ENCODE peak calls at places on chromosomes 1 and 21, in five cellular contexts. J is SJCRH30, U is cardiac muscle cell, A is heart left ventricle, V is sigmoid colon. F is an unnamed sample.

GRCh38 chr1:38221006-38221649 is 174.5 kb upstream of the POU3F1 start:
- DNase-seq in J (peak; percentile 31), U (peak; percentile 27), A (no peak), V (no peak), F (no peak)

GRCh38 chr1:157978547-157979403 is 14.7 kb upstream of the KIRREL1 start:
- DNase-seq in J (no peak), U (peak; percentile 23), A (peak; percentile 53), V (no peak), F (peak; percentile 31)

GRCh38 chr1:84164567-84165021 is 20.5 kb downstream of the PRKACB start:
- DNase-seq in J (no peak), U (peak; percentile 43), A (no peak), V (no peak), F (no peak)

GRCh38 chr1:96309783-96310182 is 411.8 kb upstream of the PTBP2 start:
- DNase-seq in J (no peak), U (peak; percentile 83), A (no peak), V (no peak), F (no peak)

GRCh38 chr1:18922319-18922726 is 20.0 kb upstream of the ALDH4A1 start:
- DNase-seq in J (peak; percentile 90), U (peak; percentile 94), A (peak; percentile 90), V (peak; percentile 97), F (peak; percentile 78)

GRCh38 chr1:224766266-224766665 is 150.1 kb downstream of the CNIH3 start:
- DNase-seq in J (no peak), U (no peak), A (no peak), V (no peak), F (no peak)

GRCh38 chr1:15951341-15952153 is 24.4 kb downstream of the ZBTB17 start:
- DNase-seq in J (peak; percentile 85), U (no peak), A (no peak), V (peak; percentile 66), F (no peak)

GRCh38 chr1:178645157-178645825 is 79.8 kb upstream of the RALGPS2 start:
- DNase-seq in J (peak; percentile 93), U (no peak), A (no peak), V (no peak), F (no peak)

GRCh38 chr1:3413975-3414710 is 40.3 kb upstream of the ARHGEF16 start:
- DNase-seq in J (no peak), U (no peak), A (no peak), V (no peak), F (no peak)

GRCh38 chr1:3440282-3440681 is 14.2 kb upstream of the ARHGEF16 start:
- DNase-seq in J (no peak), U (no peak), A (no peak), V (no peak), F (peak; percentile 6)

GRCh38 chr21:45869121-45870007 is 112.2 kb upstream of the COL6A1 start:
- DNase-seq in J (no peak), U (peak; percentile 55), A (no peak), V (peak; percentile 53), F (no peak)

GRCh38 chr1:30863955-30864604 is 44.5 kb downstream of the SDC3 start:
- DNase-seq in J (no peak), U (no peak), A (no peak), V (no peak), F (no peak)

GRCh38 chr1:238370600-238370999 is 479.9 kb upstream of the ZP4 start:
- DNase-seq in J (no peak), U (no peak), A (no peak), V (no peak), F (no peak)

GRCh38 chr1:112937070-112937469 is 18.9 kb downstream of the SLC16A1 start:
- DNase-seq in J (no peak), U (peak; percentile 35), A (no peak), V (no peak), F (no peak)

GRCh38 chr1:61921435-61921834 is 179.2 kb downstream of the PATJ start:
- DNase-seq in J (peak; percentile 19), U (no peak), A (no peak), V (no peak), F (no peak)

GRCh38 chr1:117672756-117673155 is 66.9 kb downstream of the TENT5C start:
- DNase-seq in J (no peak), U (no peak), A (peak; percentile 81), V (no peak), F (peak; percentile 48)

GRCh38 chr1:42306977-42307376 is 28.1 kb downstream of the FOXJ3 start:
- DNase-seq in J (no peak), U (no peak), A (no peak), V (no peak), F (no peak)

GRCh38 chr1:204571631-204572030 is 55.4 kb downstream of the MDM4 start:
- DNase-seq in J (no peak), U (no peak), A (no peak), V (no peak), F (no peak)

GRCh38 chr1:108154323-108154722 is 45.8 kb downstream of the SLC25A24 start:
- DNase-seq in J (no peak), U (no peak), A (no peak), V (no peak), F (no peak)

GRCh38 chr1:237677979-237678378 is 212.7 kb downstream of the ZP4 start:
- DNase-seq in J (peak; percentile 6), U (peak; percentile 60), A (no peak), V (no peak), F (no peak)

GRCh38 chr1:239186487-239186886 is 199.9 kb upstream of the CHRM3 start:
- DNase-seq in J (no peak), U (no peak), A (no peak), V (no peak), F (no peak)

GRCh38 chr21:33025471-33026298 is at the start of gene OLIG2:
- DNase-seq in J (peak; percentile 97), U (no peak), A (no peak), V (peak; percentile 50), F (no peak)

GRCh38 chr1:195574511-195574910 is 1033.7 kb downstream of the KCNT2 start:
- DNase-seq in J (no peak), U (no peak), A (no peak), V (no peak), F (no peak)

DNA sequence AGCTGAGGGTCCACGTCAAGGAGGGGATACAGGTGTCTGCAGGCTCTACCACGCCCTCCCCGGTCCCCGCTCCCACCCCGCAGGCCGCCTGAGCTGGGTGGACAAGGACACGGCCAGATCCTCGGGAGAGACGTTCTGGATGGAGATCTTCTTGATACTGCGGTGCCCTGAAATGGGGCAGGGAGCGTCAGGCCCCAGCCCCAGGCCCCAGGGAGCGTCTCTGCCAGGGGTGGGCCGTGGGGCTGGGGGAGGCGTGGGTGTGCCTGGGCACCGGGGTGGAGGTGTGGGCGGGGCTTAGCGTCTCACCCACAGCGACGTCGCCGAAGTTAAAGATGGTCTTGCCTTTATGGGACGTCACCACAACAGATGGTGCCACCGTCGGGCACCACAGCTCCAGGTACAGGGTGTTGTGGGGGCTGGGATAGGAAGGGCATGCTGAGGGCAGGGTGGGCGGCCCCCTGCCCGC is 7.3 kb upstream of the TMEM52 start:
- DNase-seq in J (no peak), U (no peak), A (no peak), V (no peak), F (no peak)
- H3K27me3 ChIP-seq in J (peaks cover 17% of the 10 kb centered on the region), U (no peaks in the 10 kb centered on the region), A (no peaks in the 10 kb centered on the region), V (no peaks in the 10 kb centered on the region), F (no peaks in the 10 kb centered on the region)

DNA sequence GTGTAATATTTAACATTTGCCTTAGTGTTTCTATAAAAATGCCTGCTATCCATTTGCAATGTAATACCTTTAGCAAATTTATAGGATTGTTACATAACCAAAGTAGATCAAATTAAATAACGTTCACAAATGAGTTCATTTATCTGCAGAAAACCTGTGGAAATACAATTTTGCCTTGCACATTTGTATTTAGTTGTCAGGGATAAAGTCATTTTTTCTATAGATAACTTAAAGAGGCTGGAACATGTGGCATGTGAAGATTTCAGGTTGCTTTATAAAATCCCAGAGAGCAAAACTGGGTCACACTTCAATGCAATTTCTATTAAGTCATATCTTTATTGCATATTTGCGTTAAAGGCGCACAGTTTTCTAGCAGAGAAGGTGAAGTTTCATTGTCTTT is 342.4 kb downstream of the USP25 start:
- DNase-seq in J (no peak), U (no peak), A (no peak), V (no peak), F (no peak)
- H3K27ac ChIP-seq in J (no peak overlapping the region), U (no peak overlapping the region), A (no peak overlapping the region), V (no peak overlapping the region), F (no peak overlapping the region)

GRCh38 chr1:21212126-21212525 is 35.4 kb upstream of the EIF4G3 start:
- DNase-seq in J (no peak), U (no peak), A (no peak), V (no peak), F (no peak)
- H3K4me1 ChIP-seq in J (peaks cover 3% of the 10 kb centered on the region), U (no peaks in the 10 kb centered on the region), A (no peaks in the 10 kb centered on the region), V (no peaks in the 10 kb centered on the region), F (no peaks in the 10 kb centered on the region)

DNA sequence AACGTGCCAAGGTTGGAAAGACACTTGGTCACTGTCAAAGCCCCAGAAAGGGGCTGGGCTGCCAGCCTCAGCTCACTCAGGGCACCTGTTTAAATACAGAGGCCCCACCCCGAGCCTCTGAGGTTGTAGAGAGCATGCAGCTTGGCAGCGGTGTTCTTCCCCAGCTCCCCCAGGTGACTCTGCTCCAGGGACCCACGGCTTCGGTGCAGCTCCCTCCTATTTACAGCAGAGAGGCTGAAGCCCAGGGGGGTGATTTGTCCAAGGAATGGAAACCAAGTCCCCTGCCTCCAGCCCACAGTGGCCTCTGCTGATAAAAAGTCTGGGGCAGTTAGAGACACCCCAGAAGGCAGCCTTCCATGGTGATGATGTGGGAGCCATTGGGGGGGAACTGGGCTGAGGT is 9.1 kb upstream of the C1QA start:
- DNase-seq in J (no peak), U (no peak), A (no peak), V (no peak), F (no peak)
- H3K27me3 ChIP-seq in J (peaks cover 15% of the 10 kb centered on the region), U (peaks cover 39% of the 10 kb centered on the region), A (peaks cover 50% of the 10 kb centered on the region), V (peaks cover 68% of the 10 kb centered on the region), F (peaks cover 25% of the 10 kb centered on the region)

DNA sequence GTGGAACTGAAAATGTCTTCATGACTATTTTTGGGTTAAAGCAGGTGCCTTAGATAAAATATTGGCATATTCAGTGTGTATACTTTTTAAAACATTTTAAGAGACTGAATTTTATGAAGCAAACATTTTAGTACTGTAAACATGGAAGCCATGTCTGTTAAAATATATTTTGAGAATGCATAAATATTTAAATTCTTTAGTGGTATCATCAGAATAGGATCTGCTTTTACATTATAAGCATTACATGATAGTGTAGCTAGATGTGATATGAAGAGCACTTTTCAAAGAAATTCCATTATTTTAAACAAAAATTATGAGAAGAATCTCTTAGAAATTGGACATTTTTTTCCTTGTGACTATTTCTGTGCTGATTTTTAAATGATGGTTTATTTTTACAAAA is 48.1 kb upstream of the C1orf146 start:
- DNase-seq in J (no peak), U (no peak), A (no peak), V (no peak), F (no peak)
- H3K27ac ChIP-seq in J (no peak overlapping the region), U (no peak overlapping the region), A (no peak overlapping the region), V (no peak overlapping the region), F (no peak overlapping the region)

GRCh38 chr1:27544818-27545612 is 55.0 kb upstream of the WASF2 start:
- DNase-seq in J (peak; percentile 59), U (peak; percentile 72), A (peak; percentile 85), V (peak; percentile 93), F (peak; percentile 75)
- H3K4me1 ChIP-seq in J (peaks cover 56% of the 10 kb centered on the region), U (peaks cover 28% of the 10 kb centered on the region), A (peaks cover 71% of the 10 kb centered on the region), V (peaks cover 76% of the 10 kb centered on the region), F (peaks cover 76% of the 10 kb centered on the region)

F was measured in heart right ventricle.